ENCODE peak calls at places on chromosome X, in seven cellular contexts. T, V, O, J, U, F and S are unnamed samples.

GRCh38 chrX:101595739-101596419 is 21.9 kb downstream of the ARMCX6 start:
- DNase-seq in T (peak; percentile 52), V (peak; percentile 58), O (peak; percentile 49), J (no peak), U (no peak), F (peak; percentile 31), S (peak; percentile 16)

GRCh38 chrX:43731086-43731485 is 75.0 kb downstream of the MAOA start:
- DNase-seq in T (no peak), V (no peak), O (no peak), J (no peak), U (no peak), F (no peak), S (no peak)

GRCh38 chrX:106959897-106960296 is 39.7 kb downstream of the CLDN2 start:
- DNase-seq in T (no peak), V (no peak), O (no peak), J (no peak), U (no peak), F (no peak), S (no peak)

GRCh38 chrX:109740076-109740809 is 7.2 kb upstream of the ACSL4 start:
- DNase-seq in T (no peak), V (no peak), O (no peak), J (no peak), U (no peak), F (no peak), S (no peak)

GRCh38 chrX:19389217-19389616 is 45.5 kb downstream of the PDHA1 start:
- DNase-seq in T (no peak), V (no peak), O (no peak), J (no peak), U (no peak), F (no peak), S (no peak)

GRCh38 chrX:139429913-139430312 is 100.6 kb upstream of the F9 start:
- DNase-seq in T (no peak), V (no peak), O (no peak), J (no peak), U (no peak), F (no peak), S (no peak)

GRCh38 chrX:69218407-69218806 is 53.2 kb upstream of the PJA1 start:
- DNase-seq in T (no peak), V (no peak), O (no peak), J (no peak), U (no peak), F (no peak), S (no peak)

GRCh38 chrX:137418086-137418485 is 147.8 kb upstream of the ZIC3 start:
- DNase-seq in T (no peak), V (no peak), O (no peak), J (no peak), U (no peak), F (no peak), S (no peak)

GRCh38 chrX:6735235-6735634 is 200.3 kb upstream of the VCX3A start:
- DNase-seq in T (no peak), V (no peak), O (no peak), J (no peak), U (no peak), F (no peak), S (no peak)

GRCh38 chrX:136619889-136620505 is 28.0 kb upstream of the CD40LG start:
- DNase-seq in T (no peak), V (no peak), O (no peak), J (no peak), U (peak; percentile 50), F (no peak), S (no peak)

GRCh38 chrX:72041166-72041565 is 90.5 kb downstream of the RTL5 start:
- DNase-seq in T (no peak), V (no peak), O (no peak), J (no peak), U (no peak), F (no peak), S (no peak)

GRCh38 chrX:139890991-139891700 is 41.7 kb downstream of the ATP11C start:
- DNase-seq in T (peak; percentile 45), V (no peak), O (no peak), J (no peak), U (no peak), F (no peak), S (no peak)

GRCh38 chrX:1327651-1328304 is 8.8 kb upstream of the IL3RA start:
- DNase-seq in T (no peak), V (no peak), O (no peak), J (no peak), U (no peak), F (no peak), S (no peak)

GRCh38 chrX:2699959-2700358 is 8.9 kb downstream of the CD99 start:
- DNase-seq in T (no peak), V (no peak), O (no peak), J (no peak), U (no peak), F (no peak), S (no peak)

GRCh38 chrX:142978130-142978684 is 47.5 kb upstream of the SPANXN4 start:
- DNase-seq in T (no peak), V (no peak), O (no peak), J (no peak), U (no peak), F (no peak), S (no peak)

GRCh38 chrX:24426340-24426913 is 38.7 kb upstream of the PDK3 start:
- DNase-seq in T (no peak), V (no peak), O (no peak), J (no peak), U (no peak), F (no peak), S (no peak)

GRCh38 chrX:115892787-115893671 is 277.5 kb upstream of the AGTR2 start:
- DNase-seq in T (peak; percentile 35), V (peak; percentile 40), O (no peak), J (peak; percentile 86), U (peak; percentile 23), F (peak; percentile 83), S (peak; percentile 54)

GRCh38 chrX:24485976-24486680 is 21.0 kb downstream of the PDK3 start:
- DNase-seq in T (no peak), V (no peak), O (no peak), J (no peak), U (no peak), F (no peak), S (no peak)

GRCh38 chrX:73562986-73563739 is at the start of gene CHIC1:
- DNase-seq in T (no peak), V (no peak), O (peak; percentile 53), J (peak; percentile 73), U (peak; percentile 60), F (peak; percentile 75), S (peak; percentile 48)

GRCh38 chrX:65837875-65838549 is 170.6 kb downstream of the MSN start:
- DNase-seq in T (no peak), V (no peak), O (no peak), J (no peak), U (no peak), F (no peak), S (no peak)

GRCh38 chrX:54248309-54248708 is 65.3 kb upstream of the FAM120C start:
- DNase-seq in T (peak; percentile 5), V (peak; percentile 6), O (no peak), J (no peak), U (no peak), F (no peak), S (no peak)

GRCh38 chrX:41472231-41472815 is 25.2 kb downstream of the NYX start:
- DNase-seq in T (no peak), V (peak; percentile 18), O (no peak), J (no peak), U (no peak), F (no peak), S (no peak)

GRCh38 chrX:13898084-13898483 is 81.2 kb upstream of the GPM6B start:
- DNase-seq in T (no peak), V (no peak), O (no peak), J (peak; percentile 5), U (no peak), F (peak; percentile 55), S (peak; percentile 1)

GRCh38 chrX:154369453-154370299 is 4.8 kb downstream of the FLNA start:
- DNase-seq in T (peak; percentile 92), V (peak; percentile 63), O (no peak), J (no peak), U (peak; percentile 80), F (peak; percentile 44), S (peak; percentile 28)

GRCh38 chrX:107683931-107684330 is 55.6 kb downstream of the PRPS1 start:
- DNase-seq in T (no peak), V (no peak), O (no peak), J (no peak), U (no peak), F (no peak), S (no peak)

GRCh38 chrX:18894156-18894555 is 89.8 kb downstream of the PHKA2 start:
- DNase-seq in T (no peak), V (no peak), O (no peak), J (no peak), U (no peak), F (no peak), S (no peak)

GRCh38 chrX:48475295-48475694 is 704 bp upstream of the FTSJ1 start:
- DNase-seq in T (no peak), V (no peak), O (no peak), J (no peak), U (no peak), F (no peak), S (no peak)

GRCh38 chrX:17544831-17545230 is 169.8 kb downstream of the NHS start:
- DNase-seq in T (no peak), V (no peak), O (no peak), J (no peak), U (no peak), F (no peak), S (no peak)

GRCh38 chrX:32281853-32282252 is 929.5 kb downstream of the DMD start:
- DNase-seq in T (no peak), V (no peak), O (no peak), J (no peak), U (no peak), F (no peak), S (no peak)